ENCODE peak calls at places on chromosome 6, in four cellular contexts. L is hepatocyte, N is foreskin fibroblast, M is HFF-Myc. R is an unnamed sample.

GRCh38 chr6:73290435-73290834 is 27.4 kb upstream of the KHDC1 start:
- DNase-seq in L (no peak), N (peak), M (no peak), R (peak)

GRCh38 chr6:135224037-135224647 is 43.0 kb downstream of the MYB start:
- DNase-seq in L (no peak), N (no peak), M (no peak), R (no peak)

GRCh38 chr6:159197251-159197650 is 28.1 kb downstream of the FNDC1 start:
- DNase-seq in L (no peak), N (no peak), M (no peak), R (no peak)

GRCh38 chr6:107328081-107328480 is 131.3 kb downstream of the PDSS2 start:
- DNase-seq in L (no peak), N (no peak), M (no peak), R (no peak)

GRCh38 chr6:47016916-47017315 is 25.2 kb downstream of the ADGRF1 start:
- DNase-seq in L (no peak), N (no peak), M (no peak), R (no peak)

GRCh38 chr6:46221221-46221793 is 50.5 kb upstream of the ENPP5 start:
- DNase-seq in L (peak), N (peak), M (peak), R (peak)

GRCh38 chr6:140773276-140773675 is 1359.4 kb upstream of the GJE1 start:
- DNase-seq in L (no peak), N (peak), M (no peak), R (peak)

GRCh38 chr6:8080338-8081151 is 16.4 kb upstream of the BLOC1S5 start:
- DNase-seq in L (peak), N (peak), M (no peak), R (peak)

DNA sequence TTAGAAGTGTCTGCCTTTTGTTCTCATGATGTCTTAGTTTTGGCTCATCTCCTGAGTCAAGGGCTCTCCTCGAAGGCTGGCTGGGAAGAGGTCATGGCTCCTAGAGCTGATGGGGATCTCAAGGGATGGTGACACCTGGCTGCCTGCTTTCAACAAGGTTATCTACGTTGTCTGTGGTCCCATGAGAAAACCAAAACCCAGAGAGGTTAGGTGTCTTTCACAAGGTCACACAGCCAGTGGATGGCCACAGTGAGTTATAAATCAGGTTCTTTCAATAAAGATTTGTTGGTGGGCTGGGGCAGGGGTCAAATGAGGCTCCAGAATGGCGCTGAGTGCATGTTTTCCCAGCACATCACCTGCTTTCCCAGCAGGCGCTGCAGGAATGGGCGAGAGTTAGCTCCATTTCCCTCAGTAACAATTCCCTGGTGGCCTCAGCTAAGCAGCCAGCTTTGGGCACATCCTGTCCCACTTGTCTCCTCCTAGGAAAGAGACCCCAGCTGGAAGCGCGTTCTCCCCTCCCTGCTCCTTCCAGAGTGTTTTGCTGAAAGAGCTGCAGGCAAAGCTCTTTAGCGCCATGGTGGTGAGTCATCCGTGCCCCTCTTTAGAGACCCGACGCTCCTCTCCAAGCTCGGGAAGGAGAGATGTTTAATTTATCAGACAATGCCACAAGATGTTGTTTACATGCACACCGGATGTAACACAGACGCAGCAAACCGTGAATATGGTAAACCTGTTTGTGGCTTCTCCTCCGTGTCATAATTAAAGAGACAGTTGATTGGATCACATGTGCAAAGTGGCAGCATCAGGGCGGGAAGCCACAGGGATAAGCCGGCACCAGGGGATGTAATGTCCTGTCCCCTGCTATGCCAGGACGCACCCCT is 109.7 kb downstream of the LRFN2 start:
- DNase-seq in L (peak), N (no peak), M (no peak), R (no peak)
- H3K4me3 ChIP-seq in L (no peak), N (no peak), M (no peak), R (no peak)

GRCh38 chr6:69105288-69105687 is 470.2 kb downstream of the ADGRB3 start:
- DNase-seq in L (no peak), N (no peak), M (no peak), R (no peak)
- TF ChIP-seq CTCF in L (no peak), N (no peak), M (no peak), R (no peak)

DNA sequence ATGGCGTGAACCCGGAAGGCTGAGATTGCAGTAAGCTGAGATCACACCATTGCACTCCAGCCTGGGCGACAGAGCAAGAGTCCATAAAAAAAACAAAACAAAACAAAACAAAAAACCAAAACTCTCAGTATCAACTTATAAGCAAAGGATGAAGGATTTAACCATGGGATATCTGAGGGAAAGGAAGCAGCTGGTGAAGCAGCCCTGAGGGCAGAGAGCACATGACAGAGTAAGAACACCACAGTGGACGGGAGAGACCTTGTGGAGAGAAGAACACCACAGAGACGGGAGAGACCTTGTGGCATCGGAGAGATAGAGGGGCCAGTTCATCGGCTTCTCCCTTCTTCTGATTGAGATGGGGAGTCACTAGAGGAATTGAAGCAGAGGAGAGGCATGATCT is 697.2 kb downstream of the HDGFL1 start:
- DNase-seq in L (no peak), N (no peak), M (no peak), R (no peak)
- H3K4me3 ChIP-seq in L (no peak), N (no peak), M (no peak), R (no peak)

DNA sequence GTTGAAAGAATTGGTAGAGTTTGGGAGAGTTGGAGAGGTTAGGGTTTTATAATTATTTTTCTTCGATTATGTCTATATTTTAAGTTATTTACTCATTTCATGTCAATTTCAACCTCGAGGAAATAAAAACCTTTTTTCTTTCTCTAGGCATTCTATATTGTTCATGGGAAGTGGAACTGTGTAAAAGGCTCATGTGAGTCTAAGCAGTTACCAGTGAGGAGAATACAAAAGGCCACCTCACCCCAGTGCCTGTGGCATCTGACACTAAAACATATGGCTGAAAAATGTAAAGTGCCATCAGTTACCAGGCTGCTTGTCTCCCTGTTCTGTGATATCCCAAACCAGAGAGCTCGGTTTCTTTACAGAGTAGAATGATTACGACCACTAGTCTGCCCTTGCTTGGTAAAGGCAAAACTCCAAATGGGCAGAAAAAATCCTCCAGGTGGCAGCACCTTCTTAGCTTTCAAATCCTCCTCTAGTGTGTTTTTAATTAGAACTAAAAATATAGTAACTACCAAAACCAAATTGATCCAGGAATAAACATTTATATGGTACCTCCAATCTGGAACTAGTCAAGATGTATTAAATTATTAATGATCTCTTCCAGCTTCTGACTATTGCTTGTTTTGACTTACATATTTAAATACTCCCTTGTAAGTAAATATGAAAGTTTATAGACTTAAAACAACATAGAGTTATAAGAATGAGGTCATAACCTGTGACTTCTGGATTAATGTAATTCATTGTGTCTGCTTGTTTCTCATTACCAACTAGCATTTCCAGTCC is 122.6 kb upstream of the MCHR2 start:
- DNase-seq in L (peak), N (peak), M (peak), R (peak)
- TF ChIP-seq CTCF in L (peak), N (peak), M (peak), R (peak)